ENCODE peak calls at places on chromosomes 11 and 22, in six cellular contexts. Q is T-helper 1 cell, V is NCI-H1930, C is posterior vena cava, X is left colon, Y is T-cell. F is an unnamed sample.

GRCh38 chr11:112024178-112024777 is 930 bp upstream of the DLAT start:
- DNase-seq in Q (no peak), V (no peak), C (no peak), Y (no peak), X (peak), F (no peak)

GRCh38 chr11:113778111-113778910 is 1.3 kb upstream of the CLDN25 start:
- DNase-seq in X (no peak), C (no peak), Y (no peak), Q (no peak), V (no peak), F (peak)

GRCh38 chr11:65442952-65443351 is 20.4 kb downstream of the NEAT1 start:
- DNase-seq in Y (no peak), Q (no peak), V (no peak), X (no peak), C (peak), F (no peak)

GRCh38 chr11:8097062-8097814 is 16.2 kb downstream of the TUB start:
- DNase-seq in C (no peak), V (no peak), Y (no peak), Q (no peak), X (no peak), F (no peak)

GRCh38 chr22:35409783-35410662 is 10.1 kb downstream of the MCM5 start:
- DNase-seq in Y (no peak), X (peak), V (no peak), Q (no peak), C (no peak), F (no peak)

GRCh38 chr11:1761857-1762536 is 1.7 kb downstream of the CTSD start:
- DNase-seq in X (peak), Y (no peak), V (no peak), C (peak), Q (no peak), F (no peak)

GRCh38 chr11:79100093-79100704 is 340.6 kb downstream of the TENM4 start:
- DNase-seq in X (peak), Q (no peak), C (no peak), V (no peak), Y (no peak), F (peak)

GRCh38 chr22:35893698-35894097 is 134.9 kb downstream of the RBFOX2 start:
- DNase-seq in X (no peak), V (no peak), Q (no peak), C (no peak), Y (no peak), F (no peak)

GRCh38 chr22:37211853-37212173 is 464 bp downstream of the SSTR3 start:
- DNase-seq in V (no peak), Q (no peak), X (no peak), Y (no peak), C (peak), F (no peak)

GRCh38 chr22:36727927-36728488 is 24.5 kb upstream of the CACNG2 start:
- DNase-seq in Y (no peak), C (peak), Q (no peak), V (no peak), X (no peak), F (no peak)

GRCh38 chr22:20741634-20742581 is 32.0 kb upstream of the SERPIND1 start:
- DNase-seq in Y (peak), C (no peak), Q (no peak), X (peak), V (peak), F (peak)

GRCh38 chr11:119764108-119764874 is 35.3 kb upstream of the NECTIN1 start:
- DNase-seq in Q (no peak), Y (no peak), C (peak), V (no peak), X (peak), F (peak)